ENCODE peak calls at places on chromosomes 12 and 14, in seven cellular contexts. B, R, E, X, I, S and K are unnamed samples.

GRCh38 chr12:101110856-101111255 is 99.2 kb downstream of the SLC5A8 start:
- DNase-seq in S (no peak), R (no peak), X (no peak), I (no peak), E (no peak), B (no peak), K (no peak)

GRCh38 chr12:50922820-50923219 is 29.5 kb upstream of the HIGD1C start:
- DNase-seq in X (no peak), S (no peak), B (no peak), R (no peak), E (no peak), I (peak), K (no peak)

GRCh38 chr14:89198544-89199329 is 218.3 kb downstream of the FOXN3 start:
- DNase-seq in B (no peak), R (no peak), S (peak), X (no peak), I (peak), E (no peak), K (no peak)

GRCh38 chr12:128276542-128276941 is 9.6 kb downstream of the TMEM132C start:
- DNase-seq in X (no peak), R (no peak), B (no peak), S (no peak), E (no peak), I (peak), K (no peak)

GRCh38 chr14:41222581-41222980 is 384.1 kb upstream of the LRFN5 start:
- DNase-seq in S (no peak), X (no peak), I (no peak), E (no peak), R (no peak), B (no peak), K (no peak)

GRCh38 chr12:848519-849191 is 96.3 kb downstream of the WNK1 start:
- DNase-seq in R (no peak), E (no peak), I (no peak), S (no peak), B (no peak), X (no peak), K (no peak)

GRCh38 chr14:101103321-101103901 is 199.9 kb upstream of the RTL1 start:
- DNase-seq in I (no peak), B (no peak), R (no peak), X (no peak), E (peak), S (peak), K (peak)

GRCh38 chr14:76261371-76261811 is 109.7 kb downstream of the GPATCH2L start:
- DNase-seq in R (no peak), X (no peak), E (no peak), S (no peak), I (no peak), B (no peak), K (no peak)

GRCh38 chr14:100147691-100148464 is 11.6 kb downstream of the DEGS2 start:
- DNase-seq in I (no peak), X (no peak), E (peak), R (no peak), B (no peak), S (no peak), K (no peak)

GRCh38 chr12:114508529-114509129 is 102.7 kb upstream of the TBX5 start:
- DNase-seq in R (peak), S (peak), I (peak), E (peak), B (peak), X (peak), K (peak)

GRCh38 chr14:63203618-63204406 is 431 bp upstream of the RHOJ start:
- DNase-seq in R (no peak), E (peak), I (peak), S (peak), B (peak), X (peak), K (peak)

GRCh38 chr14:88868558-88869159 is 44.2 kb downstream of the TTC8 start:
- DNase-seq in S (no peak), I (no peak), R (no peak), X (no peak), E (no peak), B (peak), K (no peak)

GRCh38 chr12:132505105-132505851 is 15.3 kb downstream of the FBRSL1 start:
- DNase-seq in E (no peak), X (no peak), R (no peak), S (no peak), B (no peak), I (no peak), K (peak)

GRCh38 chr14:39683711-39684110 is 251.5 kb upstream of the FBXO33 start:
- DNase-seq in I (no peak), E (no peak), S (no peak), X (no peak), R (no peak), B (no peak), K (no peak)

GRCh38 chr12:110102255-110102654 is 21.9 kb upstream of the IFT81 start:
- DNase-seq in B (peak), E (peak), S (no peak), R (no peak), I (peak), X (no peak), K (no peak)

GRCh38 chr12:96359328-96359727 is 40.9 kb downstream of the CDK17 start:
- DNase-seq in X (no peak), S (no peak), R (no peak), B (peak), I (no peak), E (no peak), K (no peak)

GRCh38 chr12:101823891-101824290 is 6.9 kb downstream of the GNPTAB start:
- DNase-seq in X (no peak), E (peak), B (peak), S (peak), R (no peak), I (peak), K (peak)

DNA sequence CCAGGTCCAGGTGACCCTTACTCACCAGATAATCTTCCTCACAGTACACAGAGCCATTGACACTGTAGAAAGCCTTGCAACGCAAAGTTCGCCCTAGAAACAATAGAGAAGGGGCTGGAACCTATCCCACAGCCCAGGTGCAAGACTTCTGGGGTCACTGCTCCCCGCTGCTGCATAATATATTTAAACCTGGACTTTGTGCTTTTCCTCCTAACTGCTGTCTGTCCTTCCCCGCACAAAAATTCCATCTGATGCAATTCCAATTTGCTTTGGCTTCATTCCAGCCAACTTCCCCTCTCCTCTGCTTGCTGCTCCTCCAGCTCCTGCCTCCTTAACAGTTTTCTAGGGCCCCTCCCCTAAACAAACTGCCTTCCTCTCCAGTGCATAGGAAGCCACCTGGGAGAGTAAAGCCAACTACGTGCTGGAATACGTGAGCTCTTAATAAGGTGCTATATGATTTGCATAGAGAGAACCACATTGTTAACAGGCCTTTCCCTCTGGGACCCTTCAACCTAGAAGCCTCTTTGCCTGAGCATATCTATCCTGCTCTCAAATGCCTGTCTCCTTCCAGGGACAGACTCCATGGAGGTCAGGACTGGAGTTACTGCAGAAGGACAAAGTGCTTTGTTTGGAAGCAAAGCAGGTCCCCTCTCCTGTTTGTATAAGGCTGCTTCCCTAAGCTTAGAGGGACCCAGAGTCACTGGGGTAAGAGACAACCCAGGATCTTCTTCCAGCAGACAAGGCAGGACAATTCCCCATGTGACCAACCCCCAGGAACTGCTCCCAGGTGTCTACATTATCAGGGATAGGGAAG is 5.5 kb downstream of the AJUBA start:
- DNase-seq in X (no peak), E (no peak), B (peak), R (no peak), S (peak), I (peak), K (no peak)
- TF ChIP-seq POLR2A in X (no peak), E (no peak), B (no peak), R (no peak), S (no peak), I (no peak), K (no peak)

DNA sequence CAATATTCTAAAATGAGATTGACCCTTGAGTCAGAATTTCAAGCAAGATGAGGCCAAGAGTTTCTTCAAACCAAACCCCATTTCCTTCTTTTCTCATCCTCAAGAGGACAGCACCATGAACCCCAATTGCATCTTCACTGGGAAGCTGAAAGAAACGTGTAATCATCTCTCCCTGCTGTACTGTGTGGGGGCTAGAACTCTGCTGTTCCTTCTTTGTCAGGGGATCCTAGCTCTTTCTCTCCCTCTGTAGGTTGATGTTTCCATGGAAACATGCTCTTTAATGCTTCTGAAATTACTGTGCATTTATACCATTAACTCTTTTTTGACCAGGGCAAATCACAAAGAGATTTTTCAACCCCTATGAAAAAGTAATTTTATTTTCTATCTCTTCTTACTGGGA is 295.2 kb downstream of the GRIN2B start:
- DNase-seq in X (no peak), S (no peak), I (no peak), B (no peak), E (no peak), R (no peak), K (no peak)
- TF ChIP-seq CTCF in X (no peak), S (no peak), I (no peak), B (no peak), E (no peak), R (no peak), K (no peak)

DNA sequence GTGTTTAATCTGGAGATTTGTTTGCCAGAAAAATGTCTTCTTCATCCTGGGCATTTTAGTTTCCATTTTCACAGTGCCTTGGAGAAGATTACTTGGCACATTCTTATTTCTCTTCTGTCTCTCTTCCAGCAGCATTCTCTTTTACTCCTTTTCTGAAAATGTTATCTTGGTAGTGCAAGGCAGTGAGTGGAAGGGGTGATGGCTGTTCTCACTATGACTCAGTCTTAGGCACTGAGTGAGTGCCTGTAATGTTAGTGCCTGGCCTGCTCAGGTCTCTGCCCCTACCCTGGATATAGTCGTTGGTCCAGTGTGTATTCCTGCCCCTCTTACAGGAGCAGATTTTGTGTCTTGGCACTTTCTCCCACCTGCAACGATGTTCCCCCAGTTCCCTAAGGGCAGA is 13.1 kb downstream of the CLECL1 start:
- DNase-seq in R (no peak), B (no peak), I (no peak), E (no peak), S (no peak), X (no peak), K (no peak)
- TF ChIP-seq POLR2A in R (peak), B (no peak), I (no peak), E (no peak), S (no peak), X (no peak), K (no peak)

GRCh38 chr12:108126990-108127468 is 2.1 kb upstream of the WSCD2 start:
- DNase-seq in B (no peak), E (no peak), S (no peak), R (no peak), X (no peak), I (no peak), K (no peak)
- TF ChIP-seq CTCF in B (no peak), E (no peak), S (no peak), R (no peak), X (no peak), I (no peak), K (no peak)

DNA sequence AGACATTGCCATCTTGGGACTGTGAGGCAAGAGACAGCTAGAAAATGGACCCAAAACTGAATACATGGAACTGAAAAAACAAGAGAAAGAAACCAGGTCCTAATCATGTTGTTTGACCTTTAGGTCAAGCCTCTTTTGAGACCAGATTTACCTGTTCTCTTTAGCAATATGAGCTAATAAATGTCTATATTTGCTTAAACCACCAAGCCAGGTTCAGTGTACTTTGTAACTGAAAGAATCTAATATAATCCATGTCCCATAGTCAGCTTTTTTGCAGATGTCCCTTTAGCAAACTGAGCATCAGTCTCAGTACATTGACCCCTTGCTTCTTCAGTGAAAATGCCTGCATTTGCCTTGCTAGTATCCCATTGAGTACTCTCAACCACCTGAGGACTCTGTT is 61.7 kb downstream of the PLCZ1 start:
- DNase-seq in B (no peak), R (no peak), E (no peak), S (no peak), X (no peak), I (no peak), K (no peak)
- TF ChIP-seq POLR2A in B (no peak), R (no peak), E (no peak), S (no peak), X (no peak), I (no peak), K (no peak)